ENCODE peak calls at places on chromosomes 4 and X, in four cellular contexts. S, N, A and Z are unnamed samples.

GRCh38 chr4:181569553-181569952 is 673.6 kb upstream of the TENM3 start:
- DNase-seq in S (peak; percentile 36), N (no peak), A (no peak), Z (no peak)

GRCh38 chrX:139877710-139878414 is 55.0 kb downstream of the ATP11C start:
- DNase-seq in S (no peak), N (no peak), A (no peak), Z (no peak)

GRCh38 chr4:141675384-141675783 is 39.0 kb downstream of the IL15 start:
- DNase-seq in S (no peak), N (no peak), A (no peak), Z (no peak)

GRCh38 chr4:137312257-137312656 is 220.0 kb downstream of the PCDH18 start:
- DNase-seq in S (peak; percentile 53), N (no peak), A (no peak), Z (no peak)

GRCh38 chr4:184284336-184284690 is 66.6 kb upstream of the ENPP6 start:
- DNase-seq in S (no peak), N (no peak), A (no peak), Z (no peak)

GRCh38 chrX:153302796-153303195 is 18.8 kb downstream of the PNMA6F start:
- DNase-seq in S (no peak), N (no peak), A (no peak), Z (no peak)

GRCh38 chrX:109475174-109475891 is 6.6 kb downstream of the GUCY2F start:
- DNase-seq in S (peak; percentile 53), N (no peak), A (peak; percentile 93), Z (peak; percentile 2)

GRCh38 chr4:160373911-160374310 is 1271.0 kb downstream of the RAPGEF2 start:
- DNase-seq in S (no peak), N (no peak), A (no peak), Z (no peak)

GRCh38 chr4:158710814-158711213 is 12.4 kb downstream of the PPID start:
- DNase-seq in S (no peak), N (no peak), A (no peak), Z (no peak)

GRCh38 chrX:55754861-55755294 is 37.3 kb downstream of the RRAGB start:
- DNase-seq in S (no peak), N (no peak), A (no peak), Z (no peak)

GRCh38 chr4:124092101-124093057 is 620.2 kb downstream of the ANKRD50 start:
- DNase-seq in S (no peak), N (no peak), A (no peak), Z (no peak)

GRCh38 chr4:159697322-159698283 is 594.7 kb downstream of the RAPGEF2 start:
- DNase-seq in S (no peak), N (peak; percentile 20), A (no peak), Z (no peak)

GRCh38 chr4:153465583-153465921 is 608 bp upstream of the TMEM131L start:
- DNase-seq in S (peak; percentile 70), N (peak; percentile 70), A (no peak), Z (peak; percentile 83)

GRCh38 chr4:95377511-95377910 is 171.3 kb downstream of the UNC5C start:
- DNase-seq in S (no peak), N (no peak), A (no peak), Z (no peak)

GRCh38 chrX:78754917-78755316 is 7.4 kb downstream of the LPAR4 start:
- DNase-seq in S (no peak), N (no peak), A (no peak), Z (no peak)

GRCh38 chr4:82452026-82452425 is 21.6 kb downstream of the ENOPH1 start:
- DNase-seq in S (no peak), N (no peak), A (peak; percentile 7), Z (no peak)

GRCh38 chrX:65488496-65488895 is 46.1 kb downstream of the LAS1L start:
- DNase-seq in S (no peak), N (no peak), A (no peak), Z (no peak)

GRCh38 chr4:82145850-82146249 is 227.9 kb downstream of the HNRNPD start:
- DNase-seq in S (no peak), N (no peak), A (no peak), Z (no peak)

GRCh38 chr4:91758487-91758886 is 545.3 kb upstream of the GRID2 start:
- DNase-seq in S (no peak), N (no peak), A (no peak), Z (no peak)

GRCh38 chrX:67545772-67546495 is 2.1 kb downstream of the AR start:
- DNase-seq in S (no peak), N (peak; percentile 58), A (peak; percentile 64), Z (peak; percentile 38)

GRCh38 chr4:40840985-40841571 is 91.3 kb downstream of the NSUN7 start:
- DNase-seq in S (peak; percentile 98), N (no peak), A (peak; percentile 99), Z (peak; percentile 84)

GRCh38 chr4:61200991-61201526 is 933 bp downstream of the ADGRL3 start:
- DNase-seq in S (peak; percentile 45), N (no peak), A (peak; percentile 78), Z (peak; percentile 31)

GRCh38 chr4:86670739-86671138 is 76.6 kb downstream of the PTPN13 start:
- DNase-seq in S (peak; percentile 39), N (no peak), A (no peak), Z (no peak)

GRCh38 chr4:168408620-168409019 is 71.7 kb downstream of the DDX60L start:
- DNase-seq in S (peak; percentile 90), N (no peak), A (no peak), Z (no peak)

GRCh38 chr4:108166441-108167315 is 2.1 kb downstream of the LEF1 start:
- DNase-seq in S (no peak), N (no peak), A (peak; percentile 90), Z (peak; percentile 78)
- TF ChIP-seq CTCF in S (peak; percentile 11), N (no peak), A (peak; percentile 55), Z (no peak)

GRCh38 chr4:1235381-1236102 is 13.4 kb downstream of the CTBP1 start:
- DNase-seq in S (no peak), N (peak; percentile 29), A (no peak), Z (peak; percentile 19)

GRCh38 chr4:1234296-1234695 is 14.6 kb downstream of the CTBP1 start:
- DNase-seq in S (no peak), N (peak; percentile 21), A (no peak), Z (no peak)

GRCh38 chr4:1232661-1233621 is 16.0 kb downstream of the CTBP1 start:
- DNase-seq in S (peak; percentile 80), N (peak; percentile 77), A (no peak), Z (no peak)

GRCh38 chr4:1234811-1235292 is 14.1 kb downstream of the CTBP1 start:
- DNase-seq in S (no peak), N (peak; percentile 42), A (no peak), Z (peak; percentile 62)

DNA sequence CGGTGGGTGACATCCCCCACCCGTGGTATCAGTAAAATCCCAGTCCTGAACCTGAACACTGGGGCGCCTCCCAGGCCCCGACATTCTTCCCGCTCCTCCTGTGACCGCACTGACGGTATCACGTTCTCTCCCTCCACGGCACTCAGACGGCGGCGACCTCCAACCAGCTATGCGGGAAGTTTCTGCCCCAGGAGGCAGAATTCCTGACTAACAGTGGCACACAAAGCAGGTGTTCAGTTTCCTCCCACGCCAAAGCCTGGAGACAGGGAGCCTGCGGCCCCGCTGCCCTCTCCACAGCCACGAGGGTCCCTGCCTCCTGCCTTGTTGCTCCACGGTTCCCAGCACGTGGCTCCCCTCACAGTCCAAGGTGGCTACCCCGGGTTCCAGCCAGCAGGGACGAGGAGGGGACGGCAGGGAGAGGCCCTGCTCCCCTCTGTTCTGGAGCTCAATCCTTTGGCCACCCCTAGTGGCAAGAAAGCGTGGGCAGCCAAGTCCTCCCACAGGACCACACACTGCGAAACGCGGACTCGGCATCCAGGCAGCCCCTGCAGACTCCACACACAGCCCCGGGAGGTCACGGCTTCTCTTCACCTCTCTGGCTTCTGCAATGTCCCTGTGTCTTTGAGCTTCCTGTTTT is 15.2 kb downstream of the CTBP1 start:
- DNase-seq in S (no peak), N (peak; percentile 53), A (no peak), Z (peak; percentile 68)
- H3K36me3 ChIP-seq in S (peaks cover 61% of the 10 kb centered on the region), N (peaks cover 8% of the 10 kb centered on the region), A (peaks cover 67% of the 10 kb centered on the region), Z (no peaks in the 10 kb centered on the region)

GRCh38 chr4:16224669-16225068 is 1.6 kb downstream of the TAPT1 start:
- DNase-seq in S (no peak), N (no peak), A (no peak), Z (no peak)
- H3K4me3 ChIP-seq in S (no peak overlapping the region), N (peak overlapping the region; percentile 76), A (peak overlapping the region; percentile 90), Z (peak overlapping the region; percentile 82)

GRCh38 chr4:174874898-174875297 is 43.3 kb upstream of the ADAM29 start:
- DNase-seq in S (no peak), N (no peak), A (no peak), Z (no peak)

GRCh38 chr4:174870311-174870710 is 41.3 kb upstream of the GLRA3 start:
- DNase-seq in S (no peak), N (no peak), A (no peak), Z (no peak)

GRCh38 chr4:174871407-174871806 is 42.4 kb upstream of the GLRA3 start:
- DNase-seq in S (no peak), N (no peak), A (no peak), Z (no peak)

GRCh38 chr4:174869334-174869733 is 40.3 kb upstream of the GLRA3 start:
- DNase-seq in S (no peak), N (no peak), A (no peak), Z (no peak)

DNA sequence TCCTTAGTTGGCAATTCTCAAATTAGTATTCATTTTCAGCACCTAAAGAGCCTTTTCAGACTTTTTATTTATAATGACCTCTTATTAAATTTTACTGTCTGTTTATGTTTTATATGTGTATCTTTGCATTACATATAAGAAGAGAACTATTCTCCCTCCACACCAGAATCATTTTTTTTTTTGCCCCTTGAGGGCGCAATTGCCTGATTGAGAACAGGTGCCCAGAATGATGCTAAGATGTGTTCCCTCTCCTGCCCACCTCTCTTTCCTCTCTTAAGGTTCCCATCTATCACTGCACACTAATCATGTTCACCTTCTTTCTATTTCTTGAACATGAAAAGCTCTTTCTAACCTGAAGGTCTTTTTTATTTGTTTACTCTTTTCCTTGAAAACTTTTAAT is 44.2 kb upstream of the ADAM29 start:
- DNase-seq in S (peak; percentile 33), N (no peak), A (peak; percentile 71), Z (no peak)
- TF ChIP-seq CTCF in S (peak; percentile 56), N (no peak), A (peak; percentile 76), Z (no peak)

DNA sequence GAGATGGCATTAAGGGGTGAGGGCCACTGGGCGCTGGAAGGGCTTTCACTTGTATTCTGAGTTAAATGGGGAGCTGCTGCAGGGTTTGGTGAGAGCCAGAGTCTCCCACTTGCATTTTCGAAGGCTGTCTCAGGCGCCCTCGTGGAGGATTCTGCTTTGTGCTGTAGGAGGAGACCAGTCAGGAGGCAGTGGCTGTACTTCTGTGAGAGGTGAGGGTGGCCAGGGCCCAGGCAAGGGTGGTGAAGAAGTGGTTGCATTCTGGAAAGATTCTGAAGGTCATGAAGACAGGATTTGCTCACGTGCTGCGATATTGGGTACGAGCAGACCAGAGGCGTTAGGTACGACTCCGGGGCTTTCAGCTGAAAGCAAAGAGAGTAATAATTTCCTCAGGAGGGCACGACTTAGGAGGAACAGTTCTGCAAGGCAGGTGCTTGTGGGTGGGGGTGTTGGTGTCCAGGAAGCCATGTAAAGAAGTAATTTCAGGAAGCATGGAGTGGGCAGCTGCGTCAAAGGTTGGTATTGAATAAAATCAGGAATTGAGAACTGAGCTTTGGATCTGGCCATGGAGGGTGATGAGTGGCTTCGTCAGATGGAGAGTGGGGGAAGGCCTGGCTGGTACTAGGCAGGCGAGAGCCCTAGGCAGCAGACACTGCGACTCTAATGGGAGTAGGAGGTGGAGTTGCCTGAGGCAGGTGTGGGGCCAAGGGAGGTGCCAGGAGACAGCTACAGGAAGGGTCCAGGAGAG is 18.2 kb downstream of the PIGG start:
- DNase-seq in S (no peak), N (no peak), A (no peak), Z (no peak)
- H3K36me3 ChIP-seq in S (peaks cover 48% of the 10 kb centered on the region), N (peaks cover 12% of the 10 kb centered on the region), A (peaks cover 68% of the 10 kb centered on the region), Z (no peaks in the 10 kb centered on the region)